ENCODE peak calls at places on chromosomes 6 and 20, in ten cellular contexts. W is cardiac fibroblast, E is astrocyte, L is lower leg skin, B is WERI-Rb-1, U is kidney, J is stomach, A is AG04450, M is tibial nerve, X is heart left ventricle. I is an unnamed sample.

GRCh38 chr20:63186528-63187316 is 29.2 kb downstream of the YTHDF1 start:
- DNase-seq in B (no peak), J (peak), A (no peak), U (peak), X (no peak), E (peak), W (peak), L (no peak), M (no peak), I (peak)

GRCh38 chr20:24934716-24935115 is 14.4 kb upstream of the CST7 start:
- DNase-seq in A (no peak), L (no peak), J (no peak), W (no peak), B (no peak), U (no peak), X (no peak), M (no peak), E (no peak), I (no peak)

GRCh38 chr20:62352402-62353288 is 14.5 kb downstream of the LAMA5 start:
- DNase-seq in L (no peak), A (no peak), B (no peak), W (peak), X (peak), J (peak), E (no peak), M (no peak), U (no peak), I (peak)

GRCh38 chr6:156980515-156980914 is 203.3 kb downstream of the ARID1B start:
- DNase-seq in W (no peak), A (no peak), M (no peak), U (no peak), B (no peak), E (no peak), J (no peak), X (no peak), L (no peak), I (peak)

GRCh38 chr6:72783035-72783434 is 161.2 kb downstream of the KCNQ5 start:
- DNase-seq in B (no peak), M (no peak), J (no peak), A (no peak), E (no peak), W (no peak), X (no peak), L (no peak), U (no peak), I (no peak)

GRCh38 chr20:36085686-36086267 is 68.8 kb upstream of the EPB41L1 start:
- DNase-seq in W (peak), B (no peak), A (no peak), E (peak), L (no peak), M (no peak), J (peak), X (no peak), U (peak), I (peak)

GRCh38 chr6:47626782-47627181 is 71.6 kb upstream of the ADGRF4 start:
- DNase-seq in J (no peak), W (peak), U (no peak), M (no peak), X (no peak), B (no peak), L (no peak), A (no peak), E (no peak), I (no peak)

GRCh38 chr20:63651942-63652191 is 1.4 kb downstream of the STMN3 start:
- DNase-seq in L (no peak), M (no peak), A (no peak), B (no peak), J (no peak), U (peak), X (no peak), W (no peak), E (no peak), I (no peak)

GRCh38 chr20:5356921-5357320 is 40.2 kb upstream of the PROKR2 start:
- DNase-seq in B (no peak), U (no peak), W (no peak), L (no peak), E (no peak), J (no peak), X (no peak), A (no peak), M (no peak), I (no peak)

GRCh38 chr6:137926207-137926731 is 59.2 kb downstream of the TNFAIP3 start:
- DNase-seq in E (peak), J (no peak), X (no peak), W (peak), U (no peak), B (no peak), M (no peak), A (peak), L (no peak), I (peak)

GRCh38 chr6:20233007-20233730 is 20.9 kb upstream of the MBOAT1 start:
- DNase-seq in A (no peak), X (no peak), B (no peak), U (no peak), M (no peak), E (no peak), W (no peak), J (no peak), L (no peak), I (no peak)

GRCh38 chr6:148118303-148118702 is 224.3 kb upstream of the SASH1 start:
- DNase-seq in M (no peak), J (no peak), X (no peak), U (no peak), A (no peak), E (no peak), B (no peak), W (no peak), L (no peak), I (no peak)

GRCh38 chr6:149128489-149129145 is 188.9 kb upstream of the TAB2 start:
- DNase-seq in U (no peak), X (no peak), E (no peak), M (no peak), B (no peak), L (no peak), J (no peak), A (no peak), W (no peak), I (no peak)

GRCh38 chr6:157092736-157093135 is 230.6 kb downstream of the TMEM242 start:
- DNase-seq in J (no peak), W (peak), B (no peak), X (no peak), U (no peak), L (no peak), E (no peak), A (no peak), M (no peak), I (no peak)

GRCh38 chr6:161355731-161356130 is 81.9 kb upstream of the AGPAT4 start:
- DNase-seq in E (no peak), U (no peak), L (no peak), M (no peak), A (no peak), B (no peak), W (no peak), X (no peak), J (no peak), I (no peak)

GRCh38 chr20:13286600-13286999 is 65.5 kb downstream of the ISM1 start:
- DNase-seq in M (no peak), A (no peak), E (no peak), B (no peak), W (no peak), U (no peak), J (no peak), X (no peak), L (peak), I (peak)

GRCh38 chr6:39203804-39204495 is 25.3 kb downstream of the KCNK5 start:
- DNase-seq in U (peak), X (no peak), B (no peak), W (no peak), J (peak), E (no peak), A (no peak), M (no peak), L (no peak), I (peak)

GRCh38 chr20:63802469-63803240 is 28.4 kb downstream of the ZBTB46 start:
- DNase-seq in L (no peak), J (no peak), M (no peak), W (no peak), B (no peak), E (no peak), A (no peak), X (no peak), U (no peak), I (no peak)

GRCh38 chr6:80338201-80338836 is 231.8 kb downstream of the BCKDHB start:
- DNase-seq in L (no peak), M (no peak), W (peak), B (peak), J (peak), A (peak), U (no peak), E (no peak), X (peak), I (peak)

GRCh38 chr6:36914227-36914794 is 28.6 kb downstream of the C6orf89 start:
- DNase-seq in X (no peak), B (no peak), J (peak), M (no peak), U (no peak), E (no peak), W (peak), L (peak), A (no peak), I (peak)

GRCh38 chr6:166275714-166276166 is 32.5 kb downstream of the PRR18 start:
- DNase-seq in J (peak), W (peak), E (no peak), M (peak), X (peak), L (peak), U (peak), B (peak), A (no peak), I (peak)

GRCh38 chr6:169789944-169790927 is 38.8 kb downstream of the ERMARD start:
- DNase-seq in M (peak), X (peak), W (peak), E (peak), U (peak), L (peak), B (peak), A (no peak), J (peak), I (peak)

GRCh38 chr6:169787797-169788196 is 36.4 kb downstream of the ERMARD start:
- DNase-seq in B (no peak), X (no peak), E (no peak), M (no peak), A (no peak), W (no peak), J (no peak), L (no peak), U (no peak), I (no peak)

GRCh38 chr6:169788809-169789145 is 37.4 kb downstream of the ERMARD start:
- DNase-seq in A (no peak), M (no peak), X (no peak), W (no peak), L (no peak), B (no peak), U (no peak), E (no peak), J (no peak), I (no peak)

GRCh38 chr6:169791721-169792131 is 40.3 kb downstream of the ERMARD start:
- DNase-seq in J (no peak), M (no peak), W (no peak), L (no peak), E (no peak), A (no peak), U (no peak), B (no peak), X (no peak), I (no peak)

GRCh38 chr6:169789146-169789943 is 37.9 kb downstream of the ERMARD start:
- DNase-seq in E (no peak), W (peak), L (no peak), B (peak), M (no peak), A (no peak), J (no peak), X (no peak), U (no peak), I (no peak)
- TF ChIP-seq CTCF in E (no peak), W (no peak), L (no peak), B (peak), M (no peak), A (no peak), J (no peak), X (no peak), U (no peak), I (no peak)

DNA sequence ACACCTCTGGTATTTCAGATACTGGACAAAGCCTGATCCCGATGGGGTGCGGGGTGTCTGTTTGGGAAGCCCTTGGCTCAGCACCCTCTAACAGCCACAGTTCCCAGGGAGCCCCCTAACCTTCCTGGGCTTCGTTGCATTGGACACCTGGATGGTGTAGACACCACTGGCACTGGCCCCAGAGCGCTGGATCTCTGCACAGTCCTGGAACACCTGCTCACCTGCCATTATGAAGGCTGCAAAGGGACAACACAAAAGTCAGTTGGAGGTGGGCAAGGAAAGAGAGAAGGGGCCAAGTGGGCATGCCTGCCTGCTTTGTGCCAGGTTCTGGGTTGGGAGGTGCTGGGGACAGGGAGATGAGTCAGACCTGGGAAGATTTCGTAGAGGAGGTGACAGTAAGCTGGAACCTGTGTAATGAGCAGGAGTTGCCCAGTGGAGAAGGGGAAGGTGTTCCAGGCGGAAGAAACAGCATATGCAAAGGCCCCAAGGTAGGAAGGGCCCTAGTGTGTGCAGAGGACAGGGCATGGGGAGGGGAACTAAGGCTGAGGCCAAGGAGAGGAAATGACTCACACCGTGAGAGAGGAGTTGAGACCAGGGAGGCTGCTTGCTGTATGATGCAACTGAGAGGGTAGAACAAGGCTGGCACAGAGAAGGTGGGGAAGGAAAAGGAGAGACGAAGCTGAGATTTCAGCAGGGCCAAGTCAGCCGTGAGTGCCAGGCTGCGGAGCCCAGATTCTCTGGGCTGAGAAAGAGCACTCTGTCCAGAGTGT is 34.9 kb downstream of the ANGPT4 start:
- DNase-seq in A (no peak), L (no peak), U (no peak), M (no peak), E (peak), X (no peak), J (no peak), B (no peak), W (peak), I (peak)
- H3K4me3 ChIP-seq in A (no peak), L (no peak), U (no peak), M (no peak), E (no peak), X (no peak), J (no peak), B (no peak), W (no peak), I (no peak)

GRCh38 chr6:26592649-26593048 is 4.1 kb upstream of the ABT1 start:
- DNase-seq in W (no peak), X (no peak), M (no peak), J (no peak), L (no peak), A (no peak), U (no peak), E (no peak), B (no peak), I (no peak)
- TF ChIP-seq CTCF in W (no peak), X (no peak), M (no peak), J (no peak), L (no peak), A (no peak), U (no peak), E (no peak), B (no peak), I (no peak)

DNA sequence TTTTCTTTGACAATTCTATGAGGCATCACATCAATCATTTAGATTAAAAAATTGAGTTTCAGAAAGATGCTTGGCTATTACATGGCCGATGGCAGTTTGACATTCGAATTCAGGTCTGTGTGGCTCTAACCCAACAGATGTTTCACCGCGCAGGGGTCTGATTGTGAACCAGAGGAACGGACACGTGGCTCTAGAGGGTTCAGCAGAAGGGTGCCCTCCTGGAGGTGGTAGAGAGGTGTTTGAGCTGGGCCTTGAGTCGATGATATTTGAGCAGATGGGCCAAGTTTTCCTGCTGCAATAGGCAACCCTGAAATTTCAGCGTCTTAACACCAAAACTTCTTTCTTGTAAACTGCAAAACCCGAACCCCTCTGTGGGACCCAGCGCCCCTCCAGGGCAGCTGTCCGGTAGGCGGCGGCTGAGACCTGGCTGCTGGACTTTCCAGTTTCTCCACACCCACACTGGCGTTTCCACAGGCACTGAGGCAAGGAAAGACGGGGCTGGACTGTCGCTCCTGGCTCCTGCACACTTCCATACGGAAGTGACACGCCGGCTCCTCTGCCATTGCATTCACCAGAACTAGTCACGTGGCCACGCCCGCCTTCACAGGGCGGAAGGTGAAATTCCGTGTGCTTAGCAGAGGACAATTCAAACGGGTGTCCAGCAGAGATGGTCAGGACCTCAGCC is 11.3 kb upstream of the AFDN start:
- DNase-seq in U (no peak), A (no peak), M (no peak), X (no peak), J (no peak), B (no peak), W (no peak), L (no peak), E (no peak), I (no peak)
- H3K4me3 ChIP-seq in U (peak), A (peak), M (no peak), X (no peak), J (peak), B (no peak), W (no peak), L (no peak), E (no peak), I (peak)

DNA sequence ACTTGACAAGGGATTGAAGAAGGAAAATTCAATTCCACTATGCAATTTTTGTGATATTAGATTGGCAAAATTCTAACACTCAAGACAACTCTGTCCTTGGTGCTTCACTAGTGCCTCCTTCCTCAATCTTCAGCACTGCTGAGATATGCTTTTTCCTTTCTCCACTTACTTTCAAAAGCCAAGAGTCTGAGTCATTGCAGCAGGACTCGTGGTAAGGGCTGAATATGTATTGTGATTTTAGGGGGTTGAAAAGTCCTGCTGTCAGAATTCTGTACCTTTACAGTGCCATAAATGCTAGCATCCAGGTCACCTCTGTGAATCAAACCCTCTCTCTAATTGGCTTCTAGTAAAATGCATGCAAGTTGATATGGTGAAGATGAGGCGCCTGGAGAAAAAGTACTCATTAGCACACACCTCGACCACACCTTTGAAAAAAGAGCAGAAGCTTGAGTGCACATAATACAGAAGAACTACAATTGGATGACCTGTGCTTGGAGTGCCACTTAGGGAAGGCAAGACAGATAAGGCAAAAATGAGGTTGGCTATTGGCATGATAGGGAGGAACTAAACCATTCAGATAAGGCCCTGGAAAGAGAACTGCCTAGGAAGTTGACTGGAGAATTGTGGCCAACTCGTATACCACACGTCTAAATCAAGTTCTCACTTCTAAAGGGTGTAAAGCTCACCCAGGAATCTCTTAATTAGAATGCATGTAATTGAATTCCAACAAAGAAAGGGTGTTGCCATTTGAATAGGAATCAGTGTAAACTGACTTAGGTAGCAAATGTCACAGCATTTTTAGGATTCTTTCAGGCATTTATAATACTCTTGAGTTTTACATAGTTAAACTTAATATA is 43.6 kb upstream of the FAM83B start:
- DNase-seq in B (no peak), J (no peak), W (peak), M (no peak), U (no peak), L (no peak), X (no peak), A (no peak), E (peak), I (peak)
- TF ChIP-seq CTCF in B (no peak), J (no peak), W (no peak), M (no peak), U (no peak), L (no peak), X (no peak), A (no peak), E (no peak), I (no peak)

GRCh38 chr20:50516180-50516934 is 6.2 kb downstream of the PTPN1 start:
- DNase-seq in X (no peak), A (no peak), J (no peak), M (no peak), U (no peak), B (no peak), L (no peak), W (no peak), E (no peak), I (no peak)

GRCh38 chr20:50518270-50518721 is 8.1 kb downstream of the PTPN1 start:
- DNase-seq in X (no peak), W (peak), A (no peak), U (no peak), M (no peak), E (peak), J (no peak), L (no peak), B (no peak), I (peak)

GRCh38 chr20:50516935-50517816 is 7.0 kb downstream of the PTPN1 start:
- DNase-seq in B (no peak), W (no peak), M (no peak), J (no peak), U (no peak), X (no peak), E (no peak), A (no peak), L (no peak), I (no peak)

GRCh38 chr20:50519036-50519780 is 9.0 kb downstream of the PTPN1 start:
- DNase-seq in X (no peak), M (no peak), U (no peak), J (no peak), B (no peak), L (no peak), E (no peak), W (no peak), A (no peak), I (no peak)

DNA sequence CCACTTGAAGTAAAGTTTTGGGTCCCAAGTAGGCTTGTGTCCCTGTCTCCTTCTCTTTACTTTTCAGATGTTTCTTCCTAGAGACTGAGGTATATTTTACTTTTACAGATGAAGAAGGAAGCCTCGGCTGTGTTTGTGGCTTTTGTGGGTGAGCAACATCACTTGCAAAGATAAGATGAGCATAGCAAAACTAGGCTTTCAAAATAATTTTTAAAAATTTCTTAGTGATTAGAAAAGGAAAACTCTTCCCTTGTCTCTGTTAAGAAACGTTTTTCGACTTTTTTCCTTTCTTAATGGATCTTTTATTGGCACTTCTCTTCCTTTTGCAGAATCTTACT is 7.6 kb downstream of the PTPN1 start:
- DNase-seq in B (no peak), A (no peak), W (no peak), E (no peak), M (no peak), L (no peak), U (no peak), X (no peak), J (no peak), I (no peak)
- H3K4me3 ChIP-seq in B (no peak), A (peak), W (no peak), E (peak), M (no peak), L (no peak), U (no peak), X (no peak), J (no peak), I (no peak)